ENCODE peak calls at places on chromosomes 12 and 14, in four cellular contexts. V is stomach, Y is mucosa of descending colon, W is fibroblast of the aortic adventitia. D is an unnamed sample.
A peak's percentile ranks its signal among the peaks of the same experiment; 100 is the strongest.

GRCh38 chr14:55749946-55750345 is 169.9 kb downstream of the KTN1 start:
- DNase-seq in V (no peak), Y (no peak), W (no peak), D (no peak)

GRCh38 chr12:120481022-120481767 is 11.6 kb upstream of the SRSF9 start:
- DNase-seq in V (no peak), Y (no peak), W (no peak), D (no peak)

GRCh38 chr14:100891051-100891450 is 12.5 kb downstream of the RTL1 start:
- DNase-seq in V (peak; percentile 9), Y (no peak), W (no peak), D (peak; percentile 11)

GRCh38 chr14:71705460-71705859 is 226.8 kb upstream of the RGS6 start:
- DNase-seq in V (no peak), Y (no peak), W (no peak), D (no peak)

GRCh38 chr12:43282106-43282505 is 269.9 kb downstream of the ADAMTS20 start:
- DNase-seq in V (no peak), Y (no peak), W (peak; percentile 80), D (no peak)

GRCh38 chr12:67155863-67156262 is 113.3 kb upstream of the CAND1 start:
- DNase-seq in V (no peak), Y (no peak), W (peak; percentile 11), D (no peak)

GRCh38 chr12:1567852-1568251 is 26.5 kb downstream of the FBXL14 start:
- DNase-seq in V (no peak), Y (no peak), W (no peak), D (no peak)

GRCh38 chr14:56120091-56120632 is 2.0 kb downstream of the PELI2 start:
- DNase-seq in V (no peak), Y (peak; percentile 24), W (peak; percentile 74), D (no peak)

GRCh38 chr12:49549735-49550710 is 11.2 kb downstream of the KCNH3 start:
- DNase-seq in V (no peak), Y (no peak), W (no peak), D (no peak)

DNA sequence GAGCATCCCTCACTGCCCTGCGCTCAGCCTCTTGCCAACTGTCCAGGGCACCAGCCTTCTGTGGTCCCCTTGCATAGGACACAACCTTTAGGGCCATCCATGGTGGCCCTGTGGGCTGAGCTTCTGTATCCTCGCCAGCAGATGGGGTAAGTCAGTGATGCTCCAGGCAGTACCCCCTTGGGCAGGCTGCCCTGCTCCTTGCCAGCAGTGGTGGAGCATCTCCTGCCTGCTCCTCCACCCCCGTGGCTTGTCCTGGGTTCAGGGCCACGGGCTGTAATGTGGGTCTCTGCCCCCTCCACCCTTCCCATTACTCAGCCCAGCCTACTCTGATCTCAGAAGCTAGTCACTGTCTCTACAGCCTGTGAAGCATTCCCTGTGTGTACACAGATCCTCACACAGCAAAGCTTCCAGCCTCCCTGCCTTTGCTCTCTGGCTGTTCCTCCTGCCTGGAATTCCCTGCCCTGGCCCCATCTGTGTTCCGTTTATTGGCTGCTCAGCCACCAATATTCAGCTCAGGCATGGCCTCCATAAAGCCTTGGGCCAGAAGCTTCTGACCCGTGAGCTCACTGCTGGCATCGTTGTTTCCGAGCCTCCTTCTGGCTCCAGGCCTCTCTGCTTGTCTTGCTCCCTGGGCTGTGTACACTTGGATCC is 177.2 kb upstream of the PRMT8 start:
- DNase-seq in V (no peak), Y (peak; percentile 14), W (no peak), D (no peak)
- TF ChIP-seq CTCF in V (peak; percentile 10), Y (no peak), W (peak; percentile 20), D (peak; percentile 21)

GRCh38 chr14:99609245-99610117 is 5.5 kb upstream of the CCDC85C start:
- DNase-seq in V (no peak), Y (no peak), W (peak; percentile 28), D (no peak)
- TF ChIP-seq CTCF in V (no peak), Y (no peak), W (peak; percentile 77), D (no peak)

GRCh38 chr14:34498684-34499412 is 36.8 kb upstream of the SPTSSA start:
- DNase-seq in V (peak; percentile 53), Y (peak; percentile 68), W (peak; percentile 53), D (no peak)
- TF ChIP-seq CTCF in V (peak; percentile 37), Y (no peak), W (peak; percentile 48), D (no peak)

GRCh38 chr14:52272375-52272774 is 4.9 kb downstream of the PTGDR start:
- DNase-seq in V (no peak), Y (peak; percentile 73), W (peak; percentile 61), D (no peak)
- TF ChIP-seq CTCF in V (no peak), Y (no peak), W (peak; percentile 41), D (no peak)

D was measured in mesothelial cell of epicardium.